ENCODE peak calls at places on chromosomes 13 and 19, in four cellular contexts. One of them, this sample, is unnamed.

GRCh38 chr19:12052057-12052570 is 647 bp downstream of the ZNF878 start:
- DNase-seq in NCI-H1694 treated with DMSO at 0.1 percent for 48 hours: no peak
- DNase-seq in LHCN-M2: no peak
- DNase-seq in astrocyte of the spinal cord: no peak
- DNase-seq in this sample: no peak

GRCh38 chr13:107138468-107138867 is 570.5 kb upstream of the ARGLU1 start:
- DNase-seq in NCI-H1694 treated with DMSO at 0.1 percent for 48 hours: peak
- DNase-seq in LHCN-M2: no peak
- DNase-seq in astrocyte of the spinal cord: no peak
- DNase-seq in this sample: no peak

GRCh38 chr13:63614874-63615612 is 2199.4 kb upstream of the PCDH20 start:
- DNase-seq in NCI-H1694 treated with DMSO at 0.1 percent for 48 hours: no peak
- DNase-seq in LHCN-M2: no peak
- DNase-seq in astrocyte of the spinal cord: no peak
- DNase-seq in this sample: no peak

GRCh38 chr19:9523885-9524474 is 14.5 kb downstream of the ZNF426 start:
- DNase-seq in NCI-H1694 treated with DMSO at 0.1 percent for 48 hours: no peak
- DNase-seq in LHCN-M2: no peak
- DNase-seq in astrocyte of the spinal cord: peak
- DNase-seq in this sample: no peak

GRCh38 chr13:44188257-44188656 is 185.4 kb upstream of the SERP2 start:
- DNase-seq in NCI-H1694 treated with DMSO at 0.1 percent for 48 hours: no peak
- DNase-seq in LHCN-M2: peak
- DNase-seq in astrocyte of the spinal cord: peak
- DNase-seq in this sample: no peak

GRCh38 chr19:40256511-40256910 is 28.6 kb downstream of the AKT2 start:
- DNase-seq in NCI-H1694 treated with DMSO at 0.1 percent for 48 hours: no peak
- DNase-seq in LHCN-M2: no peak
- DNase-seq in astrocyte of the spinal cord: no peak
- DNase-seq in this sample: no peak

GRCh38 chr19:12801466-12802266 is at the start of the genes PRDX2 and THSD8:
- DNase-seq in NCI-H1694 treated with DMSO at 0.1 percent for 48 hours: no peak
- DNase-seq in LHCN-M2: peak
- DNase-seq in astrocyte of the spinal cord: peak
- DNase-seq in this sample: peak

GRCh38 chr13:64538711-64539110 is 2691.4 kb downstream of the PCDH9 start:
- DNase-seq in NCI-H1694 treated with DMSO at 0.1 percent for 48 hours: no peak
- DNase-seq in LHCN-M2: no peak
- DNase-seq in astrocyte of the spinal cord: no peak
- DNase-seq in this sample: no peak

GRCh38 chr13:46551410-46552301 is 1.3 kb upstream of the LRCH1 start:
- DNase-seq in NCI-H1694 treated with DMSO at 0.1 percent for 48 hours: peak
- DNase-seq in LHCN-M2: peak
- DNase-seq in astrocyte of the spinal cord: peak
- DNase-seq in this sample: peak

GRCh38 chr13:46572758-46573384 is 19.9 kb downstream of the LRCH1 start:
- DNase-seq in NCI-H1694 treated with DMSO at 0.1 percent for 48 hours: no peak
- DNase-seq in LHCN-M2: peak
- DNase-seq in astrocyte of the spinal cord: no peak
- DNase-seq in this sample: no peak

GRCh38 chr13:110907951-110908898 is 6.6 kb downstream of the ANKRD10 start:
- DNase-seq in NCI-H1694 treated with DMSO at 0.1 percent for 48 hours: no peak
- DNase-seq in LHCN-M2: peak
- DNase-seq in astrocyte of the spinal cord: no peak
- DNase-seq in this sample: no peak

GRCh38 chr19:46722004-46722380 is 5.1 kb upstream of the PRKD2 start:
- DNase-seq in NCI-H1694 treated with DMSO at 0.1 percent for 48 hours: no peak
- DNase-seq in LHCN-M2: no peak
- DNase-seq in astrocyte of the spinal cord: no peak
- DNase-seq in this sample: no peak

GRCh38 chr13:28753208-28753892 is 34.6 kb upstream of the SLC46A3 start:
- DNase-seq in NCI-H1694 treated with DMSO at 0.1 percent for 48 hours: peak
- DNase-seq in LHCN-M2: peak
- DNase-seq in astrocyte of the spinal cord: peak
- DNase-seq in this sample: no peak

GRCh38 chr13:80133631-80134083 is 207.3 kb downstream of the SPRY2 start:
- DNase-seq in NCI-H1694 treated with DMSO at 0.1 percent for 48 hours: no peak
- DNase-seq in LHCN-M2: no peak
- DNase-seq in astrocyte of the spinal cord: no peak
- DNase-seq in this sample: no peak

GRCh38 chr19:41411682-41412265 is 14.2 kb downstream of the BCKDHA start:
- DNase-seq in NCI-H1694 treated with DMSO at 0.1 percent for 48 hours: no peak
- DNase-seq in LHCN-M2: no peak
- DNase-seq in astrocyte of the spinal cord: no peak
- DNase-seq in this sample: no peak

GRCh38 chr19:35254341-35255297 is 5.8 kb downstream of the LSR start:
- DNase-seq in NCI-H1694 treated with DMSO at 0.1 percent for 48 hours: no peak
- DNase-seq in LHCN-M2: no peak
- DNase-seq in astrocyte of the spinal cord: no peak
- DNase-seq in this sample: no peak

GRCh38 chr19:58557253-58558065 is 952 bp downstream of the UBE2M start:
- DNase-seq in NCI-H1694 treated with DMSO at 0.1 percent for 48 hours: no peak
- DNase-seq in LHCN-M2: peak
- DNase-seq in astrocyte of the spinal cord: no peak
- DNase-seq in this sample: no peak

GRCh38 chr13:41418027-41418426 is 39.3 kb upstream of the RGCC start:
- DNase-seq in NCI-H1694 treated with DMSO at 0.1 percent for 48 hours: no peak
- DNase-seq in LHCN-M2: peak
- DNase-seq in astrocyte of the spinal cord: peak
- DNase-seq in this sample: no peak

GRCh38 chr13:50809133-50810090 is 34.1 kb downstream of the DLEU7 start:
- DNase-seq in NCI-H1694 treated with DMSO at 0.1 percent for 48 hours: no peak
- DNase-seq in LHCN-M2: peak
- DNase-seq in astrocyte of the spinal cord: no peak
- DNase-seq in this sample: no peak

GRCh38 chr13:41788552-41788951 is 172.4 kb downstream of the VWA8 start:
- DNase-seq in NCI-H1694 treated with DMSO at 0.1 percent for 48 hours: no peak
- DNase-seq in LHCN-M2: no peak
- DNase-seq in astrocyte of the spinal cord: no peak
- DNase-seq in this sample: no peak